ENCODE peak calls at places on chromosomes 16 and 17, in five cellular contexts. V is mesendoderm, I is mesenchymal stem cell, B is H9, D is neuronal stem cell. U is an unnamed sample.

GRCh38 chr17:49364119-49364518 is 2.1 kb upstream of the ZNF652 start:
- DNase-seq in V (no peak), I (no peak), B (no peak), D (no peak), U (no peak)

GRCh38 chr17:4206945-4207344 is 56.8 kb downstream of the ANKFY1 start:
- DNase-seq in V (no peak), I (no peak), B (peak; percentile 9), D (no peak), U (no peak)

GRCh38 chr17:7956208-7956965 is 24.4 kb downstream of the CNTROB start:
- DNase-seq in V (peak; percentile 22), I (peak; percentile 28), B (no peak), D (no peak), U (no peak)

GRCh38 chr17:68462381-68463210 is 5.3 kb upstream of the WIPI1 start:
- DNase-seq in V (peak; percentile 91), I (peak; percentile 85), B (peak; percentile 84), D (peak; percentile 88), U (peak; percentile 63)

GRCh38 chr17:62704381-62704971 is 77.0 kb downstream of the MRC2 start:
- DNase-seq in V (peak; percentile 70), I (peak; percentile 34), B (peak; percentile 79), D (no peak), U (peak; percentile 27)

GRCh38 chr16:64841071-64841470 is 280.8 kb downstream of the CDH11 start:
- DNase-seq in V (no peak), I (peak; percentile 13), B (no peak), D (no peak), U (no peak)

GRCh38 chr17:73803867-73804539 is 159.8 kb upstream of the SDK2 start:
- DNase-seq in V (peak; percentile 40), I (no peak), B (no peak), D (no peak), U (no peak)

GRCh38 chr16:51553314-51553713 is 402.2 kb upstream of the SALL1 start:
- DNase-seq in V (no peak), I (no peak), B (no peak), D (no peak), U (no peak)

GRCh38 chr17:64787255-64787920 is 125.3 kb upstream of the SMURF2 start:
- DNase-seq in V (no peak), I (no peak), B (no peak), D (no peak), U (peak; percentile 78)

GRCh38 chr16:60648260-60648659 is 1388.0 kb downstream of the CDH8 start:
- DNase-seq in V (no peak), I (no peak), B (no peak), D (no peak), U (no peak)

GRCh38 chr16:4639899-4640509 is 15.4 kb downstream of the MGRN1 start:
- DNase-seq in V (no peak), I (no peak), B (no peak), D (no peak), U (no peak)

DNA sequence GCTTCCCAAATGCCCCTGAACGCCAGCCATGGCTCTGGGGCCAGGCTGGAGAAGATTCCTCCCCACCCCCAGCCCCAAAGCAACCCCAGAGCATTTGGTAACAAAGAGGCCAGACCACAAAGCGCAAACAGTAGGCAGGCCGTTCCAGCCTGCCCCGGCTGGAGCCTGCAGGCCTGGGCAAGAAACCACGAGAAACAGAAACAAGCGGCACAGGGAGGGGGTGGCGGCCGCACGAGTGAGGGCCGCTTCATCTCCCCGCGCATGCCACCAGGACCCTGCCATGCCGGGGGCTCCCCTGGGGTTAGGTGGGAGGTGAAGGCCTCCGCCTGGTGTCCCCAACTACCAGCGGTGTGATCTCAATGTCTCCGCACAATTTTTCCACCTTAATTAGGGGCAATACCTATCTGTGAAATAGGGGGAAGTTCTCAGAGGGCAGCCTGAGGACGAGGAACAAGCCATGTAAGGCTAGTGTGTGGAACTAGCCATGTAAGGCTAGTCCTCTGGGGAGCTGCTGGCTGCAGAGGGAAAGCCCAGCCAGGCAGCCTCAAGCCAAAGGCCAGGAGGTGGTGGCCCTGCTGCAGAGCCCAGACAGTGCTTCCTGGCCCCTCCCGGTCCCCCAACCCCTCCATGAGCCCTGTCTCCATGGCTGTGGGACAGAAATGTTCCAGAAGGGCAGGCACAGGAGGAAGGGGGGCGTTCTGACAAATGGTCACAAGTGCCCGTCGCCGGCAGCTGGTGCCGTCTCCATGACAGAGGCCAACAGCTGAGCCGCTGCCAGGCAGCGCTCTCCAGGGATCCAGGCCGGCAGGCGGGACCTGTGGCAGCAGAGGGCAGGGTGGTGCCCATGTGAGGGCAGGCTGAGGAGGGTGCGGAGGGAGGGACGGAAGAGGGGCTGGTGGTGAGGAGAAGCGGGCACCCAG is 14.5 kb upstream of the MTSS2 start:
- DNase-seq in V (no peak), I (peak; percentile 36), B (no peak), D (no peak), U (no peak)
- H4K8ac ChIP-seq in V (no peak overlapping the region), I (peak overlapping the region; percentile 72), B (no peak overlapping the region), D (no peak overlapping the region), U (peak overlapping the region; percentile 1)

DNA sequence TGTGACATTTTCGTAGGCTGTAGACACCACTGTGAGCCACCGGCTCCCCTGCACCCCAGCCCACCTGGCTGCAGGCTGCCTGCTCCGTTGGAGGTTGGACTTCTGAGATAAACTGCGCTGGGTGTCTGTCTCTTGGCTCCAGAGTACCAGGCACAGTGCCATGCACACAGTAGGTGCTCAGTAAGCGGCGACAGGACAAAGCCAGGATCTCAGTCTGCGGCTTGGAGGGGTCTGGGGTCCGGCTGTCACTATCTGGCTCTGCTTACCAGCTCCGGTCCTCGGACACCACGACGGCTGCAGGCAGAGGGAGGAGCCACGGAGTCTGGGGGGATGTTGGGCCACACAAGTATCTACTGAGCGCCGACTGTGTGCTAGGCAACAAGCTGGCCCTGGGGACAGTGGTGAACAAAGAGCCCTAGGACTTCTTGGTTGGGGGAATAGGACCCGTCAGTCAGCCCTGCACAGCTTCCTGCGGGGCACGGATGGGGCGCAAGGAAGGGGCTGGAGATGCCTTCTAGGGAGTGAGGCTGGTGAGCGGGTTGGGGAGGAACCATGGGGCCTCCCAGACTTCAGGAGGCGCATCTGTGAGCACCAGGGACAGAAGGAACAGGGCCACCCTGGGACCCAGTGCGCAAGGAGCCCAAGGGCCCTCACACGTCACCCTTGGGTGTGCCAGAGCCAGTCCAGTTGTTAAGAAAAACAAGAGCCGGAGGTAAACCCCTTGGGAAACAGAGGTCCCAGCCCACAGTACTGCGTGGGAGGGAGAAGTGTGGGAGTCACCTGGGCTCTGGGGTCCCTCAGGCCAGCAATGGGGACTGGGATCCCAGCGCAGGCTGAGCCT is 17.3 kb downstream of the JPH3 start:
- DNase-seq in V (no peak), I (no peak), B (no peak), D (no peak), U (no peak)
- H3K9ac ChIP-seq in V (no peak overlapping the region), I (no peak overlapping the region), B (no peak overlapping the region), D (no peak overlapping the region), U (no peak overlapping the region)

GRCh38 chr17:60602871-60603270 is 2.9 kb downstream of the PPM1D start:
- DNase-seq in V (no peak), I (no peak), B (no peak), D (no peak), U (no peak)

GRCh38 chr17:60599620-60600489 is at the start of gene PPM1D:
- DNase-seq in V (peak; percentile 99), I (peak; percentile 98), B (peak; percentile 100), D (peak; percentile 99), U (peak; percentile 99)

GRCh38 chr17:60600490-60601431 is 768 bp downstream of the PPM1D start:
- DNase-seq in V (peak; percentile 89), I (peak; percentile 93), B (peak; percentile 82), D (peak; percentile 65), U (peak; percentile 74)

GRCh38 chr17:60602385-60602742 is 2.4 kb downstream of the PPM1D start:
- DNase-seq in V (peak; percentile 17), I (peak; percentile 48), B (no peak), D (no peak), U (no peak)

DNA sequence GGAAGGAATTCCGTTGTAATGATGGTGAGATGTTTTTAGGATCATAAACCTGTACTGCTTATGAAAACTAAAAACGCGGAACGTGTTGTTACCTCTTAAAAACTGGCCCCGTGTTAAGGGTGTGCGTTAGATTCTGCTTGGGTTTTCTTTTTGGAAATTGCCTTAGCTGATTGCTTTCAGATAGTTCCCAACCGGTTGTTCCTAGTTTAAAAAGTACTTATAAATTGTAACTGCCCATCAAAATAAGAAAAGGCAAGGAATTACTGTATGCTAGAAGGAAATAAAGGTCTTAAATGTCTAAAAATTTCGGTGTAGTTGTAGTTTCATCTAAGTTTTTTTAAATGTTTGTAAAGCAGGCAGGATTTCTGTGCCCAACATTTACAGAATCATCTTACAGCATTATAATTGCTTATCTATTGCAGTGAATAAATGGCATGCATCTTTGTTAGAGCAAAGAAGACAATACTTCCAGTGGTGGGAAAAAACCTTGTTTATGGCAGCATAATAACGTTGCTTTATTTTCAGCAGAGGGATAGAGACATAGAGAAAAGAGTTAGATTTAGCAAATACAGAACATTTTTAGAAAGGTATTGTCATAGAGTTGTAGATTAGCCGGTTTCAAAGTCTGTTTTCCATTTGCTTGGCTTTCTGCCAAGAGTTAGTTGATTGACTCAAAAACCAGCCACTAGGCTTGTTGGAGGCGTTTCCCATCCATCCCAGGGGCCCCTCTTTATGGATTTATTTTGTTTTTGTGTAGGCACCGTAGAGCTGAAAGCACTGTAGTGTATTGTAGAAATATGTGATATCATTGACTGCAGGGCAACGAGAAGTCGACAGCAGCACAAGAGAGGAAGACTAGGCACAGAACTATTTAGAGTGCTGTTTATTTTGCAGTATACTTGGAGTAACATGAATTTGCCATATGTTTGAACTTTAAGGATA is 1.7 kb downstream of the PPM1D start:
- DNase-seq in V (peak; percentile 82), I (peak; percentile 85), B (peak; percentile 62), D (peak; percentile 36), U (peak; percentile 75)
- H3K4ac ChIP-seq in V (no peak overlapping the region), I (no peak overlapping the region), B (no peak overlapping the region), D (no peak overlapping the region), U (peak overlapping the region; percentile 63)

GRCh38 chr17:56176101-56176500 is 22.8 kb downstream of the ANKFN1 start:
- DNase-seq in V (peak; percentile 25), I (peak; percentile 6), B (no peak), D (no peak), U (no peak)

GRCh38 chr17:56173026-56173425 is 19.8 kb downstream of the ANKFN1 start:
- DNase-seq in V (no peak), I (no peak), B (no peak), D (no peak), U (no peak)

GRCh38 chr17:56175299-56175935 is 22.1 kb downstream of the ANKFN1 start:
- DNase-seq in V (no peak), I (peak; percentile 3), B (no peak), D (no peak), U (no peak)

GRCh38 chr17:56173958-56174357 is 20.7 kb downstream of the ANKFN1 start:
- DNase-seq in V (peak; percentile 25), I (peak; percentile 3), B (no peak), D (no peak), U (no peak)

GRCh38 chr17:56174421-56174820 is 21.1 kb downstream of the ANKFN1 start:
- DNase-seq in V (no peak), I (peak; percentile 4), B (no peak), D (no peak), U (no peak)
- H4K8ac ChIP-seq in V (no peak overlapping the region), I (no peak overlapping the region), B (no peak overlapping the region), D (no peak overlapping the region), U (no peak overlapping the region)